ENCODE peak calls at places on chromosomes 7 and 10, in seven cellular contexts. H, Q, R, P, L, K and C are unnamed samples.

GRCh38 chr7:93476491-93477344 is 97.8 kb downstream of the CALCR start:
- DNase-seq in K (no peak), H (no peak), R (no peak), L (no peak), Q (no peak), P (no peak), C (no peak)

GRCh38 chr7:93715234-93715633 is 140.7 kb upstream of the CALCR start:
- DNase-seq in L (peak; percentile 58), P (peak; percentile 74), H (peak; percentile 38), R (peak; percentile 30), K (peak; percentile 1), Q (peak; percentile 16), C (peak; percentile 53)

GRCh38 chr7:82729172-82730030 is 285.8 kb upstream of the CACNA2D1 start:
- DNase-seq in R (peak; percentile 34), K (peak; percentile 27), P (peak; percentile 69), L (no peak), H (peak; percentile 14), Q (peak; percentile 22), C (peak; percentile 38)

GRCh38 chr10:7913122-7913872 is 95.0 kb downstream of the TAF3 start:
- DNase-seq in P (peak; percentile 8), R (no peak), Q (no peak), K (no peak), L (no peak), H (no peak), C (no peak)

GRCh38 chr10:15436696-15437095 is 65.6 kb upstream of the FAM171A1 start:
- DNase-seq in P (no peak), R (no peak), Q (peak; percentile 20), H (no peak), L (no peak), K (no peak), C (peak; percentile 56)

GRCh38 chr7:104960741-104961479 is 53.1 kb upstream of the KMT2E start:
- DNase-seq in H (no peak), Q (peak; percentile 83), K (no peak), R (peak; percentile 42), P (peak; percentile 76), L (peak; percentile 80), C (no peak)

GRCh38 chr10:61896854-61897661 is 4.4 kb upstream of the ARID5B start:
- DNase-seq in P (peak; percentile 90), R (peak; percentile 95), L (peak; percentile 73), H (peak; percentile 62), K (no peak), Q (no peak), C (peak; percentile 52)

GRCh38 chr7:71633571-71634008 is 501.6 kb downstream of the GALNT17 start:
- DNase-seq in Q (peak; percentile 4), L (no peak), H (no peak), P (peak; percentile 86), K (peak; percentile 1), R (no peak), C (peak; percentile 94)

GRCh38 chr10:71081229-71081560 is 131.2 kb upstream of the UNC5B start:
- DNase-seq in L (no peak), P (no peak), Q (no peak), R (no peak), H (peak; percentile 6), K (no peak), C (no peak)

GRCh38 chr7:33108591-33108930 is 643 bp downstream of the RP9 start:
- DNase-seq in Q (peak; percentile 25), H (peak; percentile 15), P (no peak), L (no peak), K (no peak), R (peak; percentile 41), C (no peak)

GRCh38 chr7:40700653-40701475 is 566.1 kb downstream of the SUGCT start:
- DNase-seq in P (peak; percentile 53), K (no peak), Q (peak; percentile 54), R (peak; percentile 17), L (no peak), H (no peak), C (no peak)

GRCh38 chr10:131159771-131160170 is 151.8 kb downstream of the TCERG1L start:
- DNase-seq in K (no peak), L (peak; percentile 54), H (no peak), P (no peak), R (no peak), Q (no peak), C (no peak)

GRCh38 chr10:131126321-131127121 is 185.0 kb downstream of the TCERG1L start:
- DNase-seq in H (peak; percentile 20), K (no peak), P (no peak), R (no peak), L (no peak), Q (peak; percentile 66), C (no peak)

GRCh38 chr10:34615770-34616169 is 199.3 kb downstream of the PARD3 start:
- DNase-seq in L (no peak), Q (no peak), R (no peak), H (no peak), P (no peak), K (no peak), C (no peak)

GRCh38 chr7:7424151-7424873 is 111.4 kb downstream of the COL28A1 start:
- DNase-seq in R (peak; percentile 65), Q (peak; percentile 51), K (no peak), H (peak; percentile 77), L (peak; percentile 64), P (peak; percentile 75), C (peak; percentile 64)

GRCh38 chr7:13774976-13775375 is 214.5 kb downstream of the ETV1 start:
- DNase-seq in Q (no peak), H (no peak), K (no peak), R (no peak), L (no peak), P (no peak), C (no peak)

GRCh38 chr10:118041316-118041715 is 5.4 kb downstream of the RAB11FIP2 start:
- DNase-seq in P (peak; percentile 66), H (no peak), L (no peak), Q (peak; percentile 11), R (no peak), K (no peak), C (peak; percentile 45)

GRCh38 chr7:116633131-116633988 is 38.6 kb upstream of the MET start:
- DNase-seq in P (peak; percentile 62), Q (peak; percentile 95), K (no peak), R (no peak), H (no peak), L (no peak), C (no peak)

GRCh38 chr7:50610521-50611277 is 45.5 kb upstream of the DDC start:
- DNase-seq in R (no peak), K (no peak), H (no peak), L (no peak), P (peak; percentile 70), Q (peak; percentile 81), C (peak; percentile 74)

GRCh38 chr7:41742619-41743018 is 39.7 kb upstream of the INHBA start:
- DNase-seq in Q (no peak), K (no peak), R (no peak), P (no peak), L (no peak), H (no peak), C (no peak)

GRCh38 chr7:123557016-123557630 is 495 bp downstream of the NDUFA5 start:
- DNase-seq in Q (no peak), R (no peak), K (no peak), L (no peak), P (peak; percentile 58), H (no peak), C (no peak)

DNA sequence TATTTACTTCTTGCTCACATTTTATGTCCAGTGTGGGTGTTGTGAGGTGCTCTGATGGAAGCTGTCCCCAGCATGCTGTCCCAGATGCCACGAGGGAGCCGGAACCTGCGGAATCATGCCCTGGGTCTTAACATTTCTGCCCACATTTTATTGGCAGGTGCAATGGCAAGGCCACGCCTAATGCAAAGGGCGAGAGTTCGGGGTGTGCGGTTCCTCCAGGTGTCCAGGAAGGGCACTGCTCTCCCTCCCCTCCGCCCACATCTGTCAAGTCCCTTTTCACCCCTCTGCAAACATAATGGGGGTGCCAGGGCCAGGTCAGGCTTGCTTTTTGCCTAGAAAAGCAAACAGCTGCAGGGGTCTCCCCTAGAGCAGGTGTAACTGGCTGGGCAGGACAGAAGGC is 16.4 kb downstream of the PDAP1 start:
- DNase-seq in L (no peak), R (no peak), K (no peak), P (no peak), Q (no peak), H (no peak), C (no peak)
- H3K4me3 ChIP-seq in L (peak overlapping the region; percentile 83), R (peak overlapping the region; percentile 41), K (no peak overlapping the region), P (peak overlapping the region; percentile 49), Q (no peak overlapping the region), H (peak overlapping the region; percentile 67), C (no peak overlapping the region)

DNA sequence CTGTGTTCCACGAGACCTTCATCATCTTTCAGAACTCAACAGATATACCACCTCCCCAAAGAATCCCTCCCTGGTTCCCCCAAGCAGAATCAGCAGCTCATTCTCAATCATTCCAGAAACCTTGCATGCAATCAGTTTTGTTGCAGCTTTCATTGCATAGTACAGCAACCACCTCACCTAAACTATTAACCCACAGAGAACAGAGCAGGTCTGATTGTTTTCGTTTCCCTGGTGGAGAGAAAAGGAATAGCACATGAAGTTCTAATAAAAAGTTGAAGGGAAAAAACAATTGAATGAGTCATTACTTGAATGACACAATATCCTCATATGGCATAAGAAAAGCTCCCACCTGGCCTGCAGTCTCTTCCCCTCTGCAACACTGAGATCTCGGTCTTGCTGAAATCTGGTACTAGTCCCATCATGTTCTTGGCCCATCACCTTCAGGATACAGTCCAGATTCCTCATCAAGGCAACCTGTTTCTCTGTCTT is 147.1 kb upstream of the GDF10 start:
- DNase-seq in R (no peak), H (no peak), P (peak; percentile 36), Q (peak; percentile 89), K (no peak), L (no peak), C (no peak)
- TF ChIP-seq CTCF in R (peak; percentile 59), H (no peak), P (peak; percentile 47), Q (peak; percentile 47), K (peak; percentile 42), L (peak; percentile 11), C (peak; percentile 60)

GRCh38 chr7:128202287-128202957 is 38.7 kb upstream of the LEP start:
- DNase-seq in H (no peak), K (no peak), Q (no peak), R (no peak), L (no peak), P (no peak), C (no peak)
- H3K27ac ChIP-seq in H (no peak overlapping the region), K (no peak overlapping the region), Q (no peak overlapping the region), R (no peak overlapping the region), L (no peak overlapping the region), P (no peak overlapping the region), C (no peak overlapping the region)

DNA sequence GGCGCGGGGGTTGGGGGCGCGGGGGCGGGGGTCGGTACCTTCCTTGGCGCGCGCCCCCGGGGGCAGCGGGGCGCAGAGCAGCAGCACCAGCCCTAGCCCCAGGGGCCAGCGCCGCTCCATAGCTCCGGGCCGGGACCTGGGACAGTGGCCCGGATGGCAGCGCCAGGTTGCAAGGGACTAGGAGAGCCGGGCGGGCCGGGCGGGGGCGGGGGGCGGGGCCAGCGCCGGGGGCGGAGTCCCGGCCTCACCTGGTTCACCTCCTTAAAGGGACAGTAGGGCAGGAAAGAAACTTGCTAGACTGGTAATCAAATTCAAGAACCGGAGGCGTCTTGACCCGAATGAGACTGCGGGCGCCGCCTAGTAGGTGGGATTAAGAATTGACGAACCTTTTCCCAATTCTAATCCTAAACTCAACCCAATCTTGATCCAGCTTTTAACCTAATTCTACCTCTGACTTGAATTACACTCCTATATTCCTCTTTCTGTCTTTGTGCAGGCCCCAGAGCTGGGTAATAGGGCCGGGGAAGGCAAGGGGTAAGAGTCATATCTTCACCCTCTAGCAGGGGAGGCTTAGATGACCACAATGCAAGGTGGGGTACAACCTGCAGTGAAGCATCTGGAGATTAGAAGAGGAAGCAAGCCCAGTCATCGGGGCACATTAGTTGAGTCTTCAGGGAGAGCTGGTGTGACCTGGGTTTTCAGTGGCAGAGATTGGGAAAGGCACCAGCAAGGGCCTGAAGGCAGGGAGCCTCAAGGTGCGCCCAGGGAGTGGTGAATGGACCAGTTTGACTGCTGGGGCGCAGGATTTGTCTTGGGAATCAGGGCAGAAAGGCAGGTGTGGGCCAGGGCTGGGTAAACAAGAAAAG is at the start of gene EPHA1:
- DNase-seq in R (no peak), Q (peak; percentile 82), L (no peak), P (peak; percentile 30), K (no peak), H (no peak), C (no peak)
- H3K4me3 ChIP-seq in R (no peak within 1 kb of the TSS), Q (peak within 1 kb of the TSS; percentile 82), L (peak within 1 kb of the TSS; percentile 9), P (peak within 1 kb of the TSS; percentile 24), K (no peak within 1 kb of the TSS), H (no peak within 1 kb of the TSS), C (no peak within 1 kb of the TSS)